ENCODE peak calls at places on chromosomes 16 and 17, in four cellular contexts. N is GM12878, Z is WTC11, K is H1. R is an unnamed sample.

GRCh38 chr16:14111713-14112538 is 40.8 kb downstream of the MRTFB start:
- DNase-seq in Z (no peak), N (no peak), K (no peak), R (no peak)

GRCh38 chr16:31569360-31569717 is 41.6 kb downstream of the AHSP start:
- DNase-seq in N (no peak), Z (no peak), K (peak), R (no peak)

GRCh38 chr17:9878791-9879525 is 26.1 kb downstream of the RCVRN start:
- DNase-seq in K (no peak), N (no peak), Z (no peak), R (no peak)

GRCh38 chr17:48378696-48379095 is 51.3 kb downstream of the SKAP1 start:
- DNase-seq in Z (no peak), K (no peak), N (no peak), R (no peak)

GRCh38 chr17:78226752-78227454 is 4.5 kb upstream of the TMEM235 start:
- DNase-seq in K (no peak), N (no peak), Z (no peak), R (no peak)

GRCh38 chr17:64296246-64296645 is 33.2 kb upstream of the TEX2 start:
- DNase-seq in Z (no peak), N (no peak), K (no peak), R (no peak)

GRCh38 chr16:11414815-11415775 is 69.8 kb downstream of the RMI2 start:
- DNase-seq in K (no peak), Z (no peak), N (no peak), R (no peak)

GRCh38 chr16:85582177-85582888 is 30.8 kb upstream of the GSE1 start:
- DNase-seq in K (no peak), N (no peak), Z (no peak), R (no peak)

GRCh38 chr17:82272495-82273326 is 789 bp downstream of the CSNK1D start:
- DNase-seq in K (no peak), N (no peak), Z (peak), R (no peak)

GRCh38 chr17:4678448-4679026 is 25.4 kb downstream of the PELP1 start:
- DNase-seq in N (no peak), Z (no peak), K (no peak), R (peak)

GRCh38 chr17:42178817-42179216 is 2.1 kb downstream of the KCNH4 start:
- DNase-seq in K (no peak), Z (no peak), N (no peak), R (no peak)

GRCh38 chr17:50280068-50280467 is 5.8 kb downstream of the TMEM92 start:
- DNase-seq in K (no peak), N (no peak), Z (no peak), R (no peak)

GRCh38 chr16:6891486-6891885 is 441.2 kb upstream of the RBFOX1 start:
- DNase-seq in N (no peak), Z (no peak), K (no peak), R (no peak)

GRCh38 chr17:82964851-82965341 is 114.5 kb upstream of the METRNL start:
- DNase-seq in Z (no peak), K (no peak), N (no peak), R (no peak)

GRCh38 chr17:3835410-3836229 is 10.4 kb downstream of the NCBP3 start:
- DNase-seq in Z (no peak), K (no peak), N (no peak), R (no peak)

GRCh38 chr16:74936902-74937560 is 47.9 kb downstream of the WDR59 start:
- DNase-seq in N (peak), Z (no peak), K (no peak), R (no peak)

GRCh38 chr17:35577826-35578194 is 561 bp downstream of the PEX12 start:
- DNase-seq in N (no peak), K (no peak), Z (no peak), R (no peak)

GRCh38 chr16:85240982-85241924 is 129.0 kb upstream of the CIBAR2 start:
- DNase-seq in K (no peak), N (no peak), Z (no peak), R (no peak)

GRCh38 chr16:61684566-61684965 is 351.7 kb downstream of the CDH8 start:
- DNase-seq in N (no peak), Z (no peak), K (no peak), R (no peak)

GRCh38 chr16:84739349-84740124 is 39.7 kb downstream of the USP10 start:
- DNase-seq in K (no peak), Z (no peak), N (no peak), R (no peak)

GRCh38 chr16:74605332-74605731 is 1.6 kb downstream of the GLG1 start:
- DNase-seq in K (no peak), Z (no peak), N (no peak), R (no peak)

GRCh38 chr17:77045441-77046041 is 95.2 kb upstream of the SEC14L1 start:
- DNase-seq in Z (no peak), K (no peak), N (no peak), R (no peak)

GRCh38 chr16:50996166-50996565 is 154.9 kb downstream of the SALL1 start:
- DNase-seq in K (no peak), Z (no peak), N (no peak), R (no peak)

GRCh38 chr17:63337579-63337978 is 108.5 kb downstream of the CYB561 start:
- DNase-seq in N (no peak), K (no peak), Z (no peak), R (no peak)

GRCh38 chr16:71288570-71288889 is 672 bp downstream of the CMTR2 start:
- DNase-seq in N (no peak), K (no peak), Z (no peak), R (no peak)

GRCh38 chr17:21190078-21190477 is 23.9 kb downstream of the TMEM11 start:
- DNase-seq in K (no peak), N (no peak), Z (no peak), R (no peak)

GRCh38 chr17:49548506-49549310 is 27.0 kb upstream of the NXPH3 start:
- DNase-seq in N (no peak), Z (peak), K (peak), R (peak)

GRCh38 chr16:83110221-83110768 is 483.5 kb downstream of the CDH13 start:
- DNase-seq in K (no peak), Z (no peak), N (no peak), R (no peak)

GRCh38 chr17:79844869-79845600 is 5.8 kb upstream of the CBX4 start:
- DNase-seq in N (no peak), Z (peak), K (peak), R (no peak)

GRCh38 chr16:72172105-72173034 is at the start of gene PMFBP1:
- DNase-seq in Z (no peak), N (peak), K (no peak), R (no peak)

GRCh38 chr16:4847774-4848587 is 700 bp downstream of the UBN1 start:
- DNase-seq in K (no peak), Z (peak), N (no peak), R (no peak)

GRCh38 chr17:77948690-77949114 is 9.8 kb upstream of the TNRC6C start:
- DNase-seq in Z (no peak), N (no peak), K (no peak), R (peak)

DNA sequence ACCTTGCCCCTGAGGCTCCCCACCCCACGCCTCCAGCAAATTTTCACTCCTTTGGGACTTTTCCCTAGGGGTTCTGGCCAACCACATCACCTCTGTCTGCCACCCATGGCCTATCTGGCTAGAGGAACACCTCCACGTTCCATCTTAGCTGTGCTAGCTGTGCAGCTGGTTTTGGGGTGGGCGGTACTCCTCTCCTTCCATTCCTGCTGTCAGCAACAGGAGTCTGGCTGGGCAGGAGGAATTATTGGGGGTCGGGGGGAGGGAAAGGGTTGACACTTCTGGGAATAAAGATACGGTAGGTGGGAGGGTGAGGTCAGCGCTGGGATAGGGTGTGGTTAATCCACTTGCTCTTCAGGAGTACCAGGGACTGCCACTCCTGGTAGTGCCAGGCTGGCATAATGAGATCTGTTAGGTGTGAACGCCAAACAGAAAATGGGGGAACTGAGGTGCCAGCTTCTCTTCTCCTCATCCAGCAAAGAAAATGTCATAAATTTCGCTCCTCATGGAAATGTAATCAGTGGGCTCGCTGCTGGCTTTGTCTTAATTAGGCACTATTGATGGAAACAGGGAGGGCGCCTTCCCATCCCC is 1.2 kb upstream of the DNAH2 start:
- DNase-seq in Z (no peak), N (no peak), K (no peak), R (no peak)
- TF ChIP-seq SP1 in Z (no peak), N (no peak), K (no peak), R (no peak)

GRCh38 chr16:2487903-2488531 is 13.1 kb downstream of the TBC1D24 start:
- DNase-seq in K (no peak), Z (no peak), N (no peak), R (no peak)

GRCh38 chr16:2487517-2487842 is 12.6 kb downstream of the TBC1D24 start:
- DNase-seq in N (no peak), Z (no peak), K (no peak), R (no peak)

GRCh38 chr16:2484898-2485508 is 10.1 kb downstream of the TBC1D24 start:
- DNase-seq in Z (no peak), N (no peak), K (no peak), R (no peak)

GRCh38 chr16:2485811-2486507 is 11.0 kb downstream of the TBC1D24 start:
- DNase-seq in N (no peak), K (no peak), Z (no peak), R (no peak)

GRCh38 chr16:2486645-2487516 is 12.0 kb downstream of the TBC1D24 start:
- DNase-seq in K (no peak), Z (no peak), N (peak), R (no peak)
- TF ChIP-seq SP1 in K (no peak), Z (no peak), N (no peak), R (no peak)

DNA sequence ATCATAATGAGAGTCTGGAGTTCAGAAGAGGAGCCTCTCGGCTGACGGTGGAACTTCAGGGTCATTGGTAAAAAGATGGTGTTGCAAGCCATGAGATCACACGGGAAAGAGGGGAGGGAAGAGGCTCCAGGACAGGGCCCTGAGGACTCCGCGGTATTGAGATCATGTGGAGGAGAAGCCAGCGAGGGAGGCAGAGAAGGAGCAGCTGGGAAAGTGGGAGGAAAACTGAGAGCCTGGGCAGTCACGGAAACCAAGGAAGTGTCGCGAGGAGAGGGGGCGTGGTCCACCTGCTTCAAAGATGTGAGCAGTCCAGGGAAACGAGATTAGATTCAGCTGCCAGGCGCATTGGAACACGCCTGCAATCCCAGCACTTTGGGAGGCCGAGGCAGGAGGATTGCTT is 27.7 kb upstream of the SBK1 start:
- DNase-seq in Z (no peak), N (no peak), K (no peak), R (no peak)
- TF ChIP-seq SP1 in Z (no peak), N (no peak), K (no peak), R (no peak)

DNA sequence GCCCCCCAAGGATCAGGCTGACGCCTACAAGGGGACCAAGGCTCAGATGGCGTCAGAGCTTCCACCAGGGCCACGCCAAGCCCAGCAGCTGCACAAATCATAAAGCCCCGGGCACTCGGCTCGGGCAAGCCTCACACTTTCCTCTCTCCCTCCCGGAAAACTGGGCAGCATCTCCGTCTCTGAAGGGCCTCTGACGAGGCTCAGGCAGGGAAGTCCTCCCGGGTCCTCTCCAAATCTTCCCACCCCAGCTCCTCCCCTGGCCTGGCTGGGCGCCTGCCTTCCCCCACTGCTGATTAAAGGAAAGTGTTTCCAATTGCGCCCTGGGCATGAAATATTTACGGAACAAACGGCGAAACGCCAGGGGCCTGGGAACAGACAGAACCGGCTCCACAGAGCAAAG is 38.5 kb downstream of the PIEZO1 start:
- DNase-seq in N (no peak), Z (no peak), K (no peak), R (no peak)
- TF ChIP-seq SP1 in N (no peak), Z (no peak), K (no peak), R (no peak)

GRCh38 chr16:29995911-29996772 is at the start of gene INO80E:
- DNase-seq in K (peak), N (peak), Z (peak), R (peak)

GRCh38 chr16:29993903-29994612 is 1.4 kb downstream of the HIRIP3 start:
- DNase-seq in K (no peak), N (no peak), Z (no peak), R (no peak)

GRCh38 chr16:29993191-29993902 is 2.1 kb downstream of the HIRIP3 start:
- DNase-seq in N (no peak), Z (no peak), K (no peak), R (no peak)

GRCh38 chr16:29995330-29995910 is at the start of gene HIRIP3:
- DNase-seq in K (peak), N (peak), Z (peak), R (peak)

DNA sequence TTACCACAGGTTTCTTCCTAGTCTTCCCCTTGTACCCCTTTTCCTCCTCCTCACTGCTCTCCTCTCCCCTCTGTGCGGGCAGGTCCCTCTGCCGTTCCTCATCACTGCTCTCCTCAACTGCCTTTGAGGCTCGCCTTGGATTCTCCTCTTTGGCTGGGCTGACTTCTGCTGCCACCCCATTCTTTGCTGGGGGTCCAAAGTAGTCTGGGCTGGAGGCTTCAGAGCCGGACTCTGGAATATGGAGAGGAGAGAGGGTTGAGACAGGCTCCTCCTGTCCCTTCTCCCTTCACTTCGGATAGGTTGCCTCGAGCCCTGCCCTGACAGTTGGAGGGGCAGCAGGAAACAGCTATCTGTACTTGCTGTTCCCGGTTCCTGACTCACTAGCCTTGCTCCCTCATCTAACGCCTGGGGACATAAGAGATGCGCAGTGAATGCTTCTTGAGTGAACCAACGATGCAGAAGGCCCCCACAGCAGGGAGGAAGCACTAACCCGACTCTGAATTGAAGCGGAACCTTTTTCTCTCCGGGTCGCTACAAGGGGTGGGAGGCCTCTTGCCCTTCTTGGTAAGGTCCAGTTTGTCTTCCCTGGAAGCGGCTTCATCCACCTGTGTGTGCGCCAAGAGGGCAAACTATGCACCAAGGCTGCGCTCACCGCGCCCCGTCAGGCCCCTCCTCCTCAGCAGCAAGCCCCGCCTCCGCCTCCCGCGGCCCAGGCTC is 646 bp downstream of the HIRIP3 start:
- DNase-seq in K (peak), N (no peak), Z (peak), R (no peak)
- TF ChIP-seq SP1 in K (no peak), N (no peak), Z (no peak), R (no peak)

DNA sequence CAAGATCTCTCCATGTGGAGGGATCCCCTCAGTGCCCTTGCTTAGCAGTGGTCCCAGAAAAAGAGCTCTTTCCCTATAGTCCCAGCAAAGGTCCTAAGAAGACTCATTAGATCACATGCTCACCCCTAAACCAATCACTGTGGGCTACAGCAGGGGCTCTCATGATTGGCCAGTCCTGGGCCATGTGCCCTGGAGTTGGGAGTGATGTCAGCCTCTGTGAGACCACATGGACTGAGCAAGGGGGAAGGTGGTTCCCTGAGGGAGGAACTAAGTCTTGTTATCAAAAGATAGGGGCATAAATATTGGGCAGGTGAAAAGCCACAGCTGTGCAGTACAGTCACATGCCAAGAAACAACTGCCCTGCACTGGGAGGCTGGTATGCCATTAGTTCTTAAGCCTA is 51.3 kb downstream of the SCNN1B start:
- DNase-seq in K (no peak), Z (no peak), N (no peak), R (no peak)
- TF ChIP-seq SP1 in K (no peak), Z (no peak), N (no peak), R (no peak)